ENCODE peak calls at places on chromosomes 5 and 9, in four cellular contexts. One of them, this sample, is unnamed.

GRCh38 chr9:126665696-126666035 is 51.9 kb downstream of the LMX1B start:
- DNase-seq in CD4-positive, alpha-beta T cell: no peak
- DNase-seq in endothelial cell: no peak
- DNase-seq in MCF 10A: no peak
- DNase-seq in this sample: no peak

GRCh38 chr5:157160001-157160400 is 6.1 kb downstream of the GARIN3 start:
- DNase-seq in MCF 10A: no peak
- DNase-seq in CD4-positive, alpha-beta T cell: no peak
- DNase-seq in endothelial cell: no peak
- DNase-seq in this sample: no peak

GRCh38 chr9:105219291-105219805 is 25.1 kb upstream of the SLC44A1 start:
- DNase-seq in endothelial cell: no peak
- DNase-seq in MCF 10A: peak
- DNase-seq in CD4-positive, alpha-beta T cell: no peak
- DNase-seq in this sample: no peak

GRCh38 chr9:86093788-86094555 is 5.4 kb downstream of the GOLM1 start:
- DNase-seq in endothelial cell: no peak
- DNase-seq in CD4-positive, alpha-beta T cell: no peak
- DNase-seq in MCF 10A: no peak
- DNase-seq in this sample: no peak

GRCh38 chr9:26262431-26262830 is 584.2 kb upstream of the TUSC1 start:
- DNase-seq in endothelial cell: no peak
- DNase-seq in MCF 10A: no peak
- DNase-seq in CD4-positive, alpha-beta T cell: no peak
- DNase-seq in this sample: no peak

GRCh38 chr5:154756871-154757646 is 1.9 kb downstream of the LARP1 start:
- DNase-seq in CD4-positive, alpha-beta T cell: peak
- DNase-seq in MCF 10A: peak
- DNase-seq in endothelial cell: peak
- DNase-seq in this sample: no peak

GRCh38 chr9:137365056-137365455 is 57.9 kb downstream of the EXD3 start:
- DNase-seq in CD4-positive, alpha-beta T cell: no peak
- DNase-seq in endothelial cell: no peak
- DNase-seq in MCF 10A: no peak
- DNase-seq in this sample: peak

GRCh38 chr5:69188811-69189161 is 597 bp upstream of the CENPH start:
- DNase-seq in CD4-positive, alpha-beta T cell: no peak
- DNase-seq in endothelial cell: peak
- DNase-seq in MCF 10A: no peak
- DNase-seq in this sample: no peak

GRCh38 chr5:82595083-82595482 is 316.9 kb upstream of the RPS23 start:
- DNase-seq in CD4-positive, alpha-beta T cell: no peak
- DNase-seq in endothelial cell: no peak
- DNase-seq in MCF 10A: no peak
- DNase-seq in this sample: no peak

GRCh38 chr5:84148651-84149050 is 236.0 kb downstream of the EDIL3 start:
- DNase-seq in CD4-positive, alpha-beta T cell: no peak
- DNase-seq in MCF 10A: no peak
- DNase-seq in endothelial cell: no peak
- DNase-seq in this sample: no peak

GRCh38 chr9:38227656-38228055 is 158.6 kb upstream of the SHB start:
- DNase-seq in CD4-positive, alpha-beta T cell: no peak
- DNase-seq in MCF 10A: peak
- DNase-seq in endothelial cell: no peak
- DNase-seq in this sample: no peak

GRCh38 chr5:35823347-35823875 is 33.3 kb upstream of the IL7R start:
- DNase-seq in MCF 10A: no peak
- DNase-seq in CD4-positive, alpha-beta T cell: no peak
- DNase-seq in endothelial cell: no peak
- DNase-seq in this sample: no peak

GRCh38 chr5:179127136-179128040 is 67.2 kb downstream of the ZNF354C start:
- DNase-seq in CD4-positive, alpha-beta T cell: no peak
- DNase-seq in endothelial cell: no peak
- DNase-seq in MCF 10A: no peak
- DNase-seq in this sample: no peak

GRCh38 chr5:30387974-30388632 is 805.4 kb upstream of the CDH6 start:
- DNase-seq in CD4-positive, alpha-beta T cell: no peak
- DNase-seq in endothelial cell: no peak
- DNase-seq in MCF 10A: no peak
- DNase-seq in this sample: no peak

GRCh38 chr5:76688836-76689235 is 27.1 kb upstream of the F2R start:
- DNase-seq in endothelial cell: no peak
- DNase-seq in CD4-positive, alpha-beta T cell: no peak
- DNase-seq in MCF 10A: no peak
- DNase-seq in this sample: no peak

GRCh38 chr5:55868846-55869245 is 17.7 kb downstream of the IL31RA start:
- DNase-seq in CD4-positive, alpha-beta T cell: no peak
- DNase-seq in endothelial cell: no peak
- DNase-seq in MCF 10A: peak
- DNase-seq in this sample: no peak

GRCh38 chr9:6785682-6786081 is 27.9 kb downstream of the KDM4C start:
- DNase-seq in CD4-positive, alpha-beta T cell: no peak
- DNase-seq in MCF 10A: no peak
- DNase-seq in endothelial cell: no peak
- DNase-seq in this sample: no peak

GRCh38 chr9:29511680-29512079 is 1938.4 kb upstream of the C9orf72 start:
- DNase-seq in CD4-positive, alpha-beta T cell: no peak
- DNase-seq in endothelial cell: no peak
- DNase-seq in MCF 10A: no peak
- DNase-seq in this sample: no peak

GRCh38 chr5:95916687-95917085 is 45.0 kb downstream of the ELL2 start:
- DNase-seq in CD4-positive, alpha-beta T cell: no peak
- DNase-seq in endothelial cell: no peak
- DNase-seq in MCF 10A: no peak
- DNase-seq in this sample: no peak

GRCh38 chr9:17422994-17423680 is 155.7 kb upstream of the SH3GL2 start:
- DNase-seq in CD4-positive, alpha-beta T cell: no peak
- DNase-seq in endothelial cell: no peak
- DNase-seq in MCF 10A: peak
- DNase-seq in this sample: no peak

GRCh38 chr5:150297236-150297890 is 5.3 kb downstream of the ARSI start:
- DNase-seq in MCF 10A: no peak
- DNase-seq in CD4-positive, alpha-beta T cell: no peak
- DNase-seq in endothelial cell: no peak
- DNase-seq in this sample: no peak

GRCh38 chr5:10595678-10596309 is 31.9 kb downstream of the ANKRD33B start:
- DNase-seq in CD4-positive, alpha-beta T cell: no peak
- DNase-seq in MCF 10A: peak
- DNase-seq in endothelial cell: no peak
- DNase-seq in this sample: no peak

GRCh38 chr9:116074658-116075057 is 78.9 kb upstream of the PAPPA start:
- DNase-seq in CD4-positive, alpha-beta T cell: no peak
- DNase-seq in endothelial cell: no peak
- DNase-seq in MCF 10A: peak
- DNase-seq in this sample: no peak

GRCh38 chr5:107486489-107486888 is 184.2 kb downstream of the EFNA5 start:
- DNase-seq in MCF 10A: peak
- DNase-seq in CD4-positive, alpha-beta T cell: no peak
- DNase-seq in endothelial cell: no peak
- DNase-seq in this sample: peak

GRCh38 chr9:95344735-95345134 is 27.2 kb upstream of the FANCC start:
- DNase-seq in CD4-positive, alpha-beta T cell: no peak
- DNase-seq in endothelial cell: no peak
- DNase-seq in MCF 10A: no peak
- DNase-seq in this sample: no peak

GRCh38 chr5:158382473-158382872 is 523.5 kb upstream of the CLINT1 start:
- DNase-seq in MCF 10A: peak
- DNase-seq in CD4-positive, alpha-beta T cell: no peak
- DNase-seq in endothelial cell: no peak
- DNase-seq in this sample: peak